ENCODE peak calls at places on chromosomes 4 and X, in ten cellular contexts. One of them, this sample, is unnamed.

GRCh38 chrX:28126886-28127285 is 145.6 kb upstream of the DCAF8L1 start:
- DNase-seq in ELR: no peak
- DNase-seq in activated CD4-positive, alpha-beta T cell treated with anti-CD3 and anti-CD28 coated beads for 1 hour: no peak
- DNase-seq in activated T-helper 1 cell treated with anti-CD3 and anti-CD28 coated beads, Interleukin-2, amount 50 U/mL, for 16 hours: no peak
- DNase-seq in activated naive CD4-positive, alpha-beta T cell treated with anti-CD3 and anti-CD28 coated beads for 36 hours: no peak
- DNase-seq in effector CD4-positive, alpha-beta T cell: no peak
- DNase-seq in glomerular endothelial cell: no peak
- DNase-seq in OCI-LY7: no peak
- DNase-seq in fibroblast of mammary gland: no peak
- DNase-seq in activated effector memory CD4-positive, alpha-beta T cell treated with anti-CD3 and anti-CD28 coated beads, Interleukin-2, amount 50 U/mL, for 16 hours: no peak
- DNase-seq in this sample: no peak

GRCh38 chrX:20378291-20378920 is 111.7 kb upstream of the RPS6KA3 start:
- DNase-seq in ELR: peak; percentile 75
- DNase-seq in activated CD4-positive, alpha-beta T cell treated with anti-CD3 and anti-CD28 coated beads for 1 hour: no peak
- DNase-seq in activated T-helper 1 cell treated with anti-CD3 and anti-CD28 coated beads, Interleukin-2, amount 50 U/mL, for 16 hours: no peak
- DNase-seq in activated naive CD4-positive, alpha-beta T cell treated with anti-CD3 and anti-CD28 coated beads for 36 hours: peak; percentile 55
- DNase-seq in effector CD4-positive, alpha-beta T cell: no peak
- DNase-seq in glomerular endothelial cell: no peak
- DNase-seq in OCI-LY7: peak; percentile 0
- DNase-seq in fibroblast of mammary gland: peak; percentile 27
- DNase-seq in activated effector memory CD4-positive, alpha-beta T cell treated with anti-CD3 and anti-CD28 coated beads, Interleukin-2, amount 50 U/mL, for 16 hours: peak; percentile 67
- DNase-seq in this sample: no peak

GRCh38 chr4:128940966-128941365 is 131.5 kb downstream of the JADE1 start:
- DNase-seq in ELR: no peak
- DNase-seq in activated CD4-positive, alpha-beta T cell treated with anti-CD3 and anti-CD28 coated beads for 1 hour: no peak
- DNase-seq in activated T-helper 1 cell treated with anti-CD3 and anti-CD28 coated beads, Interleukin-2, amount 50 U/mL, for 16 hours: no peak
- DNase-seq in activated naive CD4-positive, alpha-beta T cell treated with anti-CD3 and anti-CD28 coated beads for 36 hours: no peak
- DNase-seq in effector CD4-positive, alpha-beta T cell: no peak
- DNase-seq in glomerular endothelial cell: no peak
- DNase-seq in OCI-LY7: no peak
- DNase-seq in fibroblast of mammary gland: no peak
- DNase-seq in activated effector memory CD4-positive, alpha-beta T cell treated with anti-CD3 and anti-CD28 coated beads, Interleukin-2, amount 50 U/mL, for 16 hours: no peak
- DNase-seq in this sample: no peak

GRCh38 chr4:53644607-53645006 is 53.3 kb upstream of the LNX1 start:
- DNase-seq in ELR: no peak
- DNase-seq in activated CD4-positive, alpha-beta T cell treated with anti-CD3 and anti-CD28 coated beads for 1 hour: no peak
- DNase-seq in activated T-helper 1 cell treated with anti-CD3 and anti-CD28 coated beads, Interleukin-2, amount 50 U/mL, for 16 hours: no peak
- DNase-seq in activated naive CD4-positive, alpha-beta T cell treated with anti-CD3 and anti-CD28 coated beads for 36 hours: no peak
- DNase-seq in effector CD4-positive, alpha-beta T cell: no peak
- DNase-seq in glomerular endothelial cell: no peak
- DNase-seq in OCI-LY7: no peak
- DNase-seq in fibroblast of mammary gland: no peak
- DNase-seq in activated effector memory CD4-positive, alpha-beta T cell treated with anti-CD3 and anti-CD28 coated beads, Interleukin-2, amount 50 U/mL, for 16 hours: no peak
- DNase-seq in this sample: no peak

GRCh38 chr4:170306208-170306607 is 216.5 kb upstream of the AADAT start:
- DNase-seq in ELR: no peak
- DNase-seq in activated CD4-positive, alpha-beta T cell treated with anti-CD3 and anti-CD28 coated beads for 1 hour: no peak
- DNase-seq in activated T-helper 1 cell treated with anti-CD3 and anti-CD28 coated beads, Interleukin-2, amount 50 U/mL, for 16 hours: no peak
- DNase-seq in activated naive CD4-positive, alpha-beta T cell treated with anti-CD3 and anti-CD28 coated beads for 36 hours: no peak
- DNase-seq in effector CD4-positive, alpha-beta T cell: no peak
- DNase-seq in glomerular endothelial cell: no peak
- DNase-seq in OCI-LY7: no peak
- DNase-seq in fibroblast of mammary gland: no peak
- DNase-seq in activated effector memory CD4-positive, alpha-beta T cell treated with anti-CD3 and anti-CD28 coated beads, Interleukin-2, amount 50 U/mL, for 16 hours: no peak
- DNase-seq in this sample: no peak

GRCh38 chr4:6474053-6474568 is 1.7 kb upstream of the PPP2R2C start:
- DNase-seq in ELR: peak; percentile 24
- DNase-seq in activated CD4-positive, alpha-beta T cell treated with anti-CD3 and anti-CD28 coated beads for 1 hour: no peak
- DNase-seq in activated T-helper 1 cell treated with anti-CD3 and anti-CD28 coated beads, Interleukin-2, amount 50 U/mL, for 16 hours: no peak
- DNase-seq in activated naive CD4-positive, alpha-beta T cell treated with anti-CD3 and anti-CD28 coated beads for 36 hours: no peak
- DNase-seq in effector CD4-positive, alpha-beta T cell: no peak
- DNase-seq in glomerular endothelial cell: no peak
- DNase-seq in OCI-LY7: no peak
- DNase-seq in fibroblast of mammary gland: no peak
- DNase-seq in activated effector memory CD4-positive, alpha-beta T cell treated with anti-CD3 and anti-CD28 coated beads, Interleukin-2, amount 50 U/mL, for 16 hours: peak; percentile 41
- DNase-seq in this sample: no peak

GRCh38 chr4:139833131-139833930 is 167.7 kb downstream of the MGST2 start:
- DNase-seq in ELR: no peak
- DNase-seq in activated CD4-positive, alpha-beta T cell treated with anti-CD3 and anti-CD28 coated beads for 1 hour: no peak
- DNase-seq in activated T-helper 1 cell treated with anti-CD3 and anti-CD28 coated beads, Interleukin-2, amount 50 U/mL, for 16 hours: no peak
- DNase-seq in activated naive CD4-positive, alpha-beta T cell treated with anti-CD3 and anti-CD28 coated beads for 36 hours: no peak
- DNase-seq in effector CD4-positive, alpha-beta T cell: no peak
- DNase-seq in glomerular endothelial cell: no peak
- DNase-seq in OCI-LY7: no peak
- DNase-seq in fibroblast of mammary gland: no peak
- DNase-seq in activated effector memory CD4-positive, alpha-beta T cell treated with anti-CD3 and anti-CD28 coated beads, Interleukin-2, amount 50 U/mL, for 16 hours: no peak
- DNase-seq in this sample: no peak

GRCh38 chr4:52911684-52912294 is 49.7 kb downstream of the RASL11B start:
- DNase-seq in ELR: peak; percentile 72
- DNase-seq in activated CD4-positive, alpha-beta T cell treated with anti-CD3 and anti-CD28 coated beads for 1 hour: peak; percentile 22
- DNase-seq in activated T-helper 1 cell treated with anti-CD3 and anti-CD28 coated beads, Interleukin-2, amount 50 U/mL, for 16 hours: peak; percentile 18
- DNase-seq in activated naive CD4-positive, alpha-beta T cell treated with anti-CD3 and anti-CD28 coated beads for 36 hours: peak; percentile 85
- DNase-seq in effector CD4-positive, alpha-beta T cell: peak; percentile 50
- DNase-seq in glomerular endothelial cell: peak; percentile 56
- DNase-seq in OCI-LY7: peak; percentile 80
- DNase-seq in fibroblast of mammary gland: peak; percentile 77
- DNase-seq in activated effector memory CD4-positive, alpha-beta T cell treated with anti-CD3 and anti-CD28 coated beads, Interleukin-2, amount 50 U/mL, for 16 hours: peak; percentile 85
- DNase-seq in this sample: peak; percentile 43

GRCh38 chr4:2402053-2402452 is 16.4 kb downstream of the ZFYVE28 start:
- DNase-seq in ELR: no peak
- DNase-seq in activated CD4-positive, alpha-beta T cell treated with anti-CD3 and anti-CD28 coated beads for 1 hour: no peak
- DNase-seq in activated T-helper 1 cell treated with anti-CD3 and anti-CD28 coated beads, Interleukin-2, amount 50 U/mL, for 16 hours: no peak
- DNase-seq in activated naive CD4-positive, alpha-beta T cell treated with anti-CD3 and anti-CD28 coated beads for 36 hours: peak; percentile 48
- DNase-seq in effector CD4-positive, alpha-beta T cell: no peak
- DNase-seq in glomerular endothelial cell: no peak
- DNase-seq in OCI-LY7: no peak
- DNase-seq in fibroblast of mammary gland: no peak
- DNase-seq in activated effector memory CD4-positive, alpha-beta T cell treated with anti-CD3 and anti-CD28 coated beads, Interleukin-2, amount 50 U/mL, for 16 hours: peak; percentile 71
- DNase-seq in this sample: no peak

GRCh38 chrX:1444896-1445480 is 7.7 kb downstream of the ASMTL start:
- DNase-seq in ELR: no peak
- DNase-seq in activated CD4-positive, alpha-beta T cell treated with anti-CD3 and anti-CD28 coated beads for 1 hour: no peak
- DNase-seq in activated T-helper 1 cell treated with anti-CD3 and anti-CD28 coated beads, Interleukin-2, amount 50 U/mL, for 16 hours: no peak
- DNase-seq in activated naive CD4-positive, alpha-beta T cell treated with anti-CD3 and anti-CD28 coated beads for 36 hours: no peak
- DNase-seq in effector CD4-positive, alpha-beta T cell: no peak
- DNase-seq in glomerular endothelial cell: no peak
- DNase-seq in OCI-LY7: no peak
- DNase-seq in fibroblast of mammary gland: no peak
- DNase-seq in activated effector memory CD4-positive, alpha-beta T cell treated with anti-CD3 and anti-CD28 coated beads, Interleukin-2, amount 50 U/mL, for 16 hours: peak; percentile 8
- DNase-seq in this sample: no peak

GRCh38 chrX:112147206-112147605 is 64.6 kb upstream of the TRPC5 start:
- DNase-seq in ELR: peak; percentile 3
- DNase-seq in activated CD4-positive, alpha-beta T cell treated with anti-CD3 and anti-CD28 coated beads for 1 hour: no peak
- DNase-seq in activated T-helper 1 cell treated with anti-CD3 and anti-CD28 coated beads, Interleukin-2, amount 50 U/mL, for 16 hours: no peak
- DNase-seq in activated naive CD4-positive, alpha-beta T cell treated with anti-CD3 and anti-CD28 coated beads for 36 hours: no peak
- DNase-seq in effector CD4-positive, alpha-beta T cell: no peak
- DNase-seq in glomerular endothelial cell: no peak
- DNase-seq in OCI-LY7: peak; percentile 2
- DNase-seq in fibroblast of mammary gland: peak; percentile 5
- DNase-seq in activated effector memory CD4-positive, alpha-beta T cell treated with anti-CD3 and anti-CD28 coated beads, Interleukin-2, amount 50 U/mL, for 16 hours: no peak
- DNase-seq in this sample: no peak

GRCh38 chrX:40809210-40809609 is 73.9 kb upstream of the MED14 start:
- DNase-seq in ELR: peak; percentile 44
- DNase-seq in activated CD4-positive, alpha-beta T cell treated with anti-CD3 and anti-CD28 coated beads for 1 hour: no peak
- DNase-seq in activated T-helper 1 cell treated with anti-CD3 and anti-CD28 coated beads, Interleukin-2, amount 50 U/mL, for 16 hours: no peak
- DNase-seq in activated naive CD4-positive, alpha-beta T cell treated with anti-CD3 and anti-CD28 coated beads for 36 hours: no peak
- DNase-seq in effector CD4-positive, alpha-beta T cell: no peak
- DNase-seq in glomerular endothelial cell: no peak
- DNase-seq in OCI-LY7: no peak
- DNase-seq in fibroblast of mammary gland: peak; percentile 39
- DNase-seq in activated effector memory CD4-positive, alpha-beta T cell treated with anti-CD3 and anti-CD28 coated beads, Interleukin-2, amount 50 U/mL, for 16 hours: no peak
- DNase-seq in this sample: no peak

GRCh38 chr4:118729287-118730286 is 44.4 kb downstream of the METTL14 start:
- DNase-seq in ELR: peak; percentile 64
- DNase-seq in activated CD4-positive, alpha-beta T cell treated with anti-CD3 and anti-CD28 coated beads for 1 hour: no peak
- DNase-seq in activated T-helper 1 cell treated with anti-CD3 and anti-CD28 coated beads, Interleukin-2, amount 50 U/mL, for 16 hours: no peak
- DNase-seq in activated naive CD4-positive, alpha-beta T cell treated with anti-CD3 and anti-CD28 coated beads for 36 hours: no peak
- DNase-seq in effector CD4-positive, alpha-beta T cell: no peak
- DNase-seq in glomerular endothelial cell: no peak
- DNase-seq in OCI-LY7: no peak
- DNase-seq in fibroblast of mammary gland: peak; percentile 72
- DNase-seq in activated effector memory CD4-positive, alpha-beta T cell treated with anti-CD3 and anti-CD28 coated beads, Interleukin-2, amount 50 U/mL, for 16 hours: no peak
- DNase-seq in this sample: no peak

GRCh38 chr4:76311896-76312331 is 5.4 kb downstream of the STBD1 start:
- DNase-seq in ELR: no peak
- DNase-seq in activated CD4-positive, alpha-beta T cell treated with anti-CD3 and anti-CD28 coated beads for 1 hour: no peak
- DNase-seq in activated T-helper 1 cell treated with anti-CD3 and anti-CD28 coated beads, Interleukin-2, amount 50 U/mL, for 16 hours: no peak
- DNase-seq in activated naive CD4-positive, alpha-beta T cell treated with anti-CD3 and anti-CD28 coated beads for 36 hours: no peak
- DNase-seq in effector CD4-positive, alpha-beta T cell: no peak
- DNase-seq in glomerular endothelial cell: no peak
- DNase-seq in OCI-LY7: no peak
- DNase-seq in fibroblast of mammary gland: no peak
- DNase-seq in activated effector memory CD4-positive, alpha-beta T cell treated with anti-CD3 and anti-CD28 coated beads, Interleukin-2, amount 50 U/mL, for 16 hours: no peak
- DNase-seq in this sample: no peak

GRCh38 chr4:105998210-105998609 is 102.9 kb downstream of the NPNT start:
- DNase-seq in ELR: no peak
- DNase-seq in activated CD4-positive, alpha-beta T cell treated with anti-CD3 and anti-CD28 coated beads for 1 hour: no peak
- DNase-seq in activated T-helper 1 cell treated with anti-CD3 and anti-CD28 coated beads, Interleukin-2, amount 50 U/mL, for 16 hours: no peak
- DNase-seq in activated naive CD4-positive, alpha-beta T cell treated with anti-CD3 and anti-CD28 coated beads for 36 hours: no peak
- DNase-seq in effector CD4-positive, alpha-beta T cell: no peak
- DNase-seq in glomerular endothelial cell: no peak
- DNase-seq in OCI-LY7: no peak
- DNase-seq in fibroblast of mammary gland: no peak
- DNase-seq in activated effector memory CD4-positive, alpha-beta T cell treated with anti-CD3 and anti-CD28 coated beads, Interleukin-2, amount 50 U/mL, for 16 hours: no peak
- DNase-seq in this sample: no peak

GRCh38 chrX:20487227-20487626 is 220.5 kb upstream of the RPS6KA3 start:
- DNase-seq in ELR: peak; percentile 78
- DNase-seq in activated CD4-positive, alpha-beta T cell treated with anti-CD3 and anti-CD28 coated beads for 1 hour: no peak
- DNase-seq in activated T-helper 1 cell treated with anti-CD3 and anti-CD28 coated beads, Interleukin-2, amount 50 U/mL, for 16 hours: no peak
- DNase-seq in activated naive CD4-positive, alpha-beta T cell treated with anti-CD3 and anti-CD28 coated beads for 36 hours: no peak
- DNase-seq in effector CD4-positive, alpha-beta T cell: no peak
- DNase-seq in glomerular endothelial cell: no peak
- DNase-seq in OCI-LY7: no peak
- DNase-seq in fibroblast of mammary gland: peak; percentile 43
- DNase-seq in activated effector memory CD4-positive, alpha-beta T cell treated with anti-CD3 and anti-CD28 coated beads, Interleukin-2, amount 50 U/mL, for 16 hours: no peak
- DNase-seq in this sample: no peak

GRCh38 chr4:173505924-173506779 is 23.9 kb downstream of the HAND2 start:
- DNase-seq in ELR: peak; percentile 46
- DNase-seq in activated CD4-positive, alpha-beta T cell treated with anti-CD3 and anti-CD28 coated beads for 1 hour: no peak
- DNase-seq in activated T-helper 1 cell treated with anti-CD3 and anti-CD28 coated beads, Interleukin-2, amount 50 U/mL, for 16 hours: no peak
- DNase-seq in activated naive CD4-positive, alpha-beta T cell treated with anti-CD3 and anti-CD28 coated beads for 36 hours: peak; percentile 74
- DNase-seq in effector CD4-positive, alpha-beta T cell: peak; percentile 16
- DNase-seq in glomerular endothelial cell: no peak
- DNase-seq in OCI-LY7: peak; percentile 34
- DNase-seq in fibroblast of mammary gland: peak; percentile 70
- DNase-seq in activated effector memory CD4-positive, alpha-beta T cell treated with anti-CD3 and anti-CD28 coated beads, Interleukin-2, amount 50 U/mL, for 16 hours: no peak
- DNase-seq in this sample: no peak

GRCh38 chr4:11765849-11766453 is 337.3 kb upstream of the HS3ST1 start:
- DNase-seq in ELR: peak; percentile 15
- DNase-seq in activated CD4-positive, alpha-beta T cell treated with anti-CD3 and anti-CD28 coated beads for 1 hour: no peak
- DNase-seq in activated T-helper 1 cell treated with anti-CD3 and anti-CD28 coated beads, Interleukin-2, amount 50 U/mL, for 16 hours: no peak
- DNase-seq in activated naive CD4-positive, alpha-beta T cell treated with anti-CD3 and anti-CD28 coated beads for 36 hours: peak; percentile 32
- DNase-seq in effector CD4-positive, alpha-beta T cell: no peak
- DNase-seq in glomerular endothelial cell: no peak
- DNase-seq in OCI-LY7: peak; percentile 22
- DNase-seq in fibroblast of mammary gland: peak; percentile 59
- DNase-seq in activated effector memory CD4-positive, alpha-beta T cell treated with anti-CD3 and anti-CD28 coated beads, Interleukin-2, amount 50 U/mL, for 16 hours: no peak
- DNase-seq in this sample: no peak

GRCh38 chr4:108878781-108879180 is 115.9 kb upstream of the ETNPPL start:
- DNase-seq in ELR: no peak
- DNase-seq in activated CD4-positive, alpha-beta T cell treated with anti-CD3 and anti-CD28 coated beads for 1 hour: no peak
- DNase-seq in activated T-helper 1 cell treated with anti-CD3 and anti-CD28 coated beads, Interleukin-2, amount 50 U/mL, for 16 hours: no peak
- DNase-seq in activated naive CD4-positive, alpha-beta T cell treated with anti-CD3 and anti-CD28 coated beads for 36 hours: no peak
- DNase-seq in effector CD4-positive, alpha-beta T cell: no peak
- DNase-seq in glomerular endothelial cell: peak; percentile 79
- DNase-seq in OCI-LY7: no peak
- DNase-seq in fibroblast of mammary gland: no peak
- DNase-seq in activated effector memory CD4-positive, alpha-beta T cell treated with anti-CD3 and anti-CD28 coated beads, Interleukin-2, amount 50 U/mL, for 16 hours: no peak
- DNase-seq in this sample: no peak

GRCh38 chr4:168531305-168531704 is 34.5 kb downstream of the PALLD start:
- DNase-seq in ELR: no peak
- DNase-seq in activated CD4-positive, alpha-beta T cell treated with anti-CD3 and anti-CD28 coated beads for 1 hour: no peak
- DNase-seq in activated T-helper 1 cell treated with anti-CD3 and anti-CD28 coated beads, Interleukin-2, amount 50 U/mL, for 16 hours: no peak
- DNase-seq in activated naive CD4-positive, alpha-beta T cell treated with anti-CD3 and anti-CD28 coated beads for 36 hours: no peak
- DNase-seq in effector CD4-positive, alpha-beta T cell: no peak
- DNase-seq in glomerular endothelial cell: no peak
- DNase-seq in OCI-LY7: no peak
- DNase-seq in fibroblast of mammary gland: peak; percentile 10
- DNase-seq in activated effector memory CD4-positive, alpha-beta T cell treated with anti-CD3 and anti-CD28 coated beads, Interleukin-2, amount 50 U/mL, for 16 hours: no peak
- DNase-seq in this sample: no peak

GRCh38 chr4:19194672-19195071 is 1057.0 kb upstream of the SLIT2 start:
- DNase-seq in ELR: no peak
- DNase-seq in activated CD4-positive, alpha-beta T cell treated with anti-CD3 and anti-CD28 coated beads for 1 hour: no peak
- DNase-seq in activated T-helper 1 cell treated with anti-CD3 and anti-CD28 coated beads, Interleukin-2, amount 50 U/mL, for 16 hours: no peak
- DNase-seq in activated naive CD4-positive, alpha-beta T cell treated with anti-CD3 and anti-CD28 coated beads for 36 hours: no peak
- DNase-seq in effector CD4-positive, alpha-beta T cell: no peak
- DNase-seq in glomerular endothelial cell: no peak
- DNase-seq in OCI-LY7: no peak
- DNase-seq in fibroblast of mammary gland: no peak
- DNase-seq in activated effector memory CD4-positive, alpha-beta T cell treated with anti-CD3 and anti-CD28 coated beads, Interleukin-2, amount 50 U/mL, for 16 hours: no peak
- DNase-seq in this sample: no peak

GRCh38 chr4:168765322-168765721 is 244.7 kb downstream of the CBR4 start:
- DNase-seq in ELR: no peak
- DNase-seq in activated CD4-positive, alpha-beta T cell treated with anti-CD3 and anti-CD28 coated beads for 1 hour: no peak
- DNase-seq in activated T-helper 1 cell treated with anti-CD3 and anti-CD28 coated beads, Interleukin-2, amount 50 U/mL, for 16 hours: no peak
- DNase-seq in activated naive CD4-positive, alpha-beta T cell treated with anti-CD3 and anti-CD28 coated beads for 36 hours: no peak
- DNase-seq in effector CD4-positive, alpha-beta T cell: no peak
- DNase-seq in glomerular endothelial cell: no peak
- DNase-seq in OCI-LY7: no peak
- DNase-seq in fibroblast of mammary gland: no peak
- DNase-seq in activated effector memory CD4-positive, alpha-beta T cell treated with anti-CD3 and anti-CD28 coated beads, Interleukin-2, amount 50 U/mL, for 16 hours: no peak
- DNase-seq in this sample: no peak

GRCh38 chr4:123397276-123398150 is 918 bp downstream of the SPRY1 start:
- DNase-seq in ELR: peak; percentile 47
- DNase-seq in activated CD4-positive, alpha-beta T cell treated with anti-CD3 and anti-CD28 coated beads for 1 hour: no peak
- DNase-seq in activated T-helper 1 cell treated with anti-CD3 and anti-CD28 coated beads, Interleukin-2, amount 50 U/mL, for 16 hours: peak; percentile 17
- DNase-seq in activated naive CD4-positive, alpha-beta T cell treated with anti-CD3 and anti-CD28 coated beads for 36 hours: peak; percentile 53
- DNase-seq in effector CD4-positive, alpha-beta T cell: peak; percentile 20
- DNase-seq in glomerular endothelial cell: no peak
- DNase-seq in OCI-LY7: peak; percentile 30
- DNase-seq in fibroblast of mammary gland: peak; percentile 42
- DNase-seq in activated effector memory CD4-positive, alpha-beta T cell treated with anti-CD3 and anti-CD28 coated beads, Interleukin-2, amount 50 U/mL, for 16 hours: peak; percentile 69
- DNase-seq in this sample: peak; percentile 38

GRCh38 chr4:171812377-171813194 is 618 bp upstream of the GALNTL6 start:
- DNase-seq in ELR: no peak
- DNase-seq in activated CD4-positive, alpha-beta T cell treated with anti-CD3 and anti-CD28 coated beads for 1 hour: no peak
- DNase-seq in activated T-helper 1 cell treated with anti-CD3 and anti-CD28 coated beads, Interleukin-2, amount 50 U/mL, for 16 hours: no peak
- DNase-seq in activated naive CD4-positive, alpha-beta T cell treated with anti-CD3 and anti-CD28 coated beads for 36 hours: no peak
- DNase-seq in effector CD4-positive, alpha-beta T cell: no peak
- DNase-seq in glomerular endothelial cell: no peak
- DNase-seq in OCI-LY7: no peak
- DNase-seq in fibroblast of mammary gland: no peak
- DNase-seq in activated effector memory CD4-positive, alpha-beta T cell treated with anti-CD3 and anti-CD28 coated beads, Interleukin-2, amount 50 U/mL, for 16 hours: no peak
- DNase-seq in this sample: no peak

GRCh38 chr4:185115827-185116232 is 27.2 kb upstream of the SLC25A4 start:
- DNase-seq in ELR: peak; percentile 30
- DNase-seq in activated CD4-positive, alpha-beta T cell treated with anti-CD3 and anti-CD28 coated beads for 1 hour: no peak
- DNase-seq in activated T-helper 1 cell treated with anti-CD3 and anti-CD28 coated beads, Interleukin-2, amount 50 U/mL, for 16 hours: no peak
- DNase-seq in activated naive CD4-positive, alpha-beta T cell treated with anti-CD3 and anti-CD28 coated beads for 36 hours: no peak
- DNase-seq in effector CD4-positive, alpha-beta T cell: no peak
- DNase-seq in glomerular endothelial cell: no peak
- DNase-seq in OCI-LY7: no peak
- DNase-seq in fibroblast of mammary gland: peak; percentile 81
- DNase-seq in activated effector memory CD4-positive, alpha-beta T cell treated with anti-CD3 and anti-CD28 coated beads, Interleukin-2, amount 50 U/mL, for 16 hours: no peak
- DNase-seq in this sample: no peak

GRCh38 chrX:2351321-2351720 is 149.5 kb downstream of the DHRSX start:
- DNase-seq in ELR: peak; percentile 85
- DNase-seq in activated CD4-positive, alpha-beta T cell treated with anti-CD3 and anti-CD28 coated beads for 1 hour: no peak
- DNase-seq in activated T-helper 1 cell treated with anti-CD3 and anti-CD28 coated beads, Interleukin-2, amount 50 U/mL, for 16 hours: no peak
- DNase-seq in activated naive CD4-positive, alpha-beta T cell treated with anti-CD3 and anti-CD28 coated beads for 36 hours: no peak
- DNase-seq in effector CD4-positive, alpha-beta T cell: no peak
- DNase-seq in glomerular endothelial cell: no peak
- DNase-seq in OCI-LY7: no peak
- DNase-seq in fibroblast of mammary gland: peak; percentile 97
- DNase-seq in activated effector memory CD4-positive, alpha-beta T cell treated with anti-CD3 and anti-CD28 coated beads, Interleukin-2, amount 50 U/mL, for 16 hours: no peak
- DNase-seq in this sample: no peak

GRCh38 chr4:158013858-158014257 is 159.0 kb downstream of the GASK1B start:
- DNase-seq in ELR: peak; percentile 61
- DNase-seq in activated CD4-positive, alpha-beta T cell treated with anti-CD3 and anti-CD28 coated beads for 1 hour: no peak
- DNase-seq in activated T-helper 1 cell treated with anti-CD3 and anti-CD28 coated beads, Interleukin-2, amount 50 U/mL, for 16 hours: no peak
- DNase-seq in activated naive CD4-positive, alpha-beta T cell treated with anti-CD3 and anti-CD28 coated beads for 36 hours: no peak
- DNase-seq in effector CD4-positive, alpha-beta T cell: no peak
- DNase-seq in glomerular endothelial cell: no peak
- DNase-seq in OCI-LY7: no peak
- DNase-seq in fibroblast of mammary gland: peak; percentile 59
- DNase-seq in activated effector memory CD4-positive, alpha-beta T cell treated with anti-CD3 and anti-CD28 coated beads, Interleukin-2, amount 50 U/mL, for 16 hours: no peak
- DNase-seq in this sample: no peak

GRCh38 chrX:23779025-23779424 is 3.9 kb upstream of the SAT1 start:
- DNase-seq in ELR: peak; percentile 88
- DNase-seq in activated CD4-positive, alpha-beta T cell treated with anti-CD3 and anti-CD28 coated beads for 1 hour: no peak
- DNase-seq in activated T-helper 1 cell treated with anti-CD3 and anti-CD28 coated beads, Interleukin-2, amount 50 U/mL, for 16 hours: no peak
- DNase-seq in activated naive CD4-positive, alpha-beta T cell treated with anti-CD3 and anti-CD28 coated beads for 36 hours: no peak
- DNase-seq in effector CD4-positive, alpha-beta T cell: no peak
- DNase-seq in glomerular endothelial cell: no peak
- DNase-seq in OCI-LY7: peak; percentile 3
- DNase-seq in fibroblast of mammary gland: peak; percentile 73
- DNase-seq in activated effector memory CD4-positive, alpha-beta T cell treated with anti-CD3 and anti-CD28 coated beads, Interleukin-2, amount 50 U/mL, for 16 hours: no peak
- DNase-seq in this sample: no peak

This sample was measured in natural killer cell.